ENCODE peak calls at places on chromosome 10, in five cellular contexts. H is A172, C is brain pericyte, M is AG09309, S is neural progenitor cell. Q is an unnamed sample.

GRCh38 chr10:88505680-88506215 is 77.4 kb downstream of the RNLS start:
- DNase-seq in S (no peak), H (no peak), C (no peak), M (no peak), Q (peak)

GRCh38 chr10:86385806-86386205 is 19.2 kb upstream of the GRID1 start:
- DNase-seq in H (no peak), S (no peak), M (no peak), C (no peak), Q (no peak)

GRCh38 chr10:106175760-106176377 is 988.6 kb downstream of the SORCS1 start:
- DNase-seq in C (no peak), H (peak), S (no peak), M (no peak), Q (no peak)

GRCh38 chr10:71040890-71041590 is 152.7 kb upstream of the PCBD1 start:
- DNase-seq in C (no peak), M (no peak), S (no peak), H (no peak), Q (no peak)

GRCh38 chr10:32929634-32930033 is 28.4 kb downstream of the ITGB1 start:
- DNase-seq in H (no peak), S (no peak), M (no peak), C (no peak), Q (no peak)

GRCh38 chr10:113978802-113979201 is 64.9 kb upstream of the ADRB1 start:
- DNase-seq in C (no peak), H (no peak), S (no peak), M (no peak), Q (no peak)

GRCh38 chr10:83952273-83952672 is 187.0 kb upstream of the GHITM start:
- DNase-seq in C (no peak), M (no peak), S (no peak), H (no peak), Q (no peak)

GRCh38 chr10:33234779-33235178 is 99.7 kb downstream of the NRP1 start:
- DNase-seq in S (no peak), M (no peak), C (no peak), H (no peak), Q (no peak)

GRCh38 chr10:101244321-101245050 is 15.2 kb upstream of the LBX1 start:
- DNase-seq in C (no peak), M (no peak), H (peak), S (no peak), Q (no peak)

GRCh38 chr10:19164461-19164860 is 115.9 kb downstream of the MALRD1 start:
- DNase-seq in C (no peak), M (no peak), S (no peak), H (no peak), Q (no peak)

GRCh38 chr10:97178074-97178473 is 7.7 kb downstream of the SLIT1 start:
- DNase-seq in H (no peak), S (no peak), C (no peak), M (no peak), Q (no peak)

GRCh38 chr10:100510533-100511308 is 8.9 kb downstream of the SEC31B start:
- DNase-seq in C (no peak), H (no peak), S (no peak), M (no peak), Q (no peak)

GRCh38 chr10:79044846-79045245 is 23.9 kb upstream of the ZMIZ1 start:
- DNase-seq in C (no peak), M (no peak), H (no peak), S (no peak), Q (peak)

GRCh38 chr10:103666751-103667150 is 173.2 kb downstream of the NEURL1 start:
- DNase-seq in H (no peak), S (no peak), M (no peak), C (no peak), Q (no peak)

GRCh38 chr10:107687702-107688101 is 523.2 kb upstream of the SORCS1 start:
- DNase-seq in C (no peak), H (no peak), S (no peak), M (no peak), Q (no peak)

GRCh38 chr10:102395677-102396197 is at the start of gene NFKB2:
- DNase-seq in M (no peak), H (peak), S (no peak), C (peak), Q (no peak)

GRCh38 chr10:45547966-45548513 is 124.5 kb downstream of the ZFAND4 start:
- DNase-seq in C (no peak), H (no peak), S (no peak), M (no peak), Q (peak)

GRCh38 chr10:86954681-86955500 is 2.5 kb downstream of the MMRN2 start:
- DNase-seq in C (no peak), M (no peak), S (no peak), H (no peak), Q (peak)

GRCh38 chr10:32171213-32171612 is 115.0 kb upstream of the KIF5B start:
- DNase-seq in H (no peak), M (no peak), S (no peak), C (no peak), Q (no peak)

GRCh38 chr10:27663611-27664010 is 82.0 kb downstream of the MKX start:
- DNase-seq in S (no peak), C (no peak), H (no peak), M (no peak), Q (no peak)

GRCh38 chr10:15121707-15122106 is 24.6 kb downstream of the RPP38 start:
- DNase-seq in S (no peak), H (peak), C (no peak), M (no peak), Q (no peak)

GRCh38 chr10:98235876-98236275 is 32.1 kb downstream of the LOXL4 start:
- DNase-seq in C (no peak), H (no peak), M (no peak), S (no peak), Q (no peak)

GRCh38 chr10:77989081-77989724 is 40.1 kb downstream of the POLR3A start:
- DNase-seq in C (no peak), M (no peak), H (no peak), S (no peak), Q (no peak)

GRCh38 chr10:107031981-107032699 is 132.4 kb downstream of the SORCS1 start:
- DNase-seq in C (no peak), M (no peak), H (peak), S (no peak), Q (no peak)

GRCh38 chr10:90745565-90745964 is 112.3 kb downstream of the HTR7 start:
- DNase-seq in M (no peak), C (no peak), H (no peak), S (no peak), Q (no peak)

GRCh38 chr10:3661271-3661670 is 123.7 kb downstream of the KLF6 start:
- DNase-seq in C (no peak), M (no peak), H (no peak), S (no peak), Q (no peak)

GRCh38 chr10:16545126-16545736 is 23.6 kb upstream of the C1QL3 start:
- DNase-seq in H (peak), S (peak), C (no peak), M (peak), Q (peak)

GRCh38 chr10:97542169-97543024 is 30.2 kb upstream of the ANKRD2 start:
- DNase-seq in M (peak), C (peak), H (peak), S (peak), Q (peak)

GRCh38 chr10:102435529-102436233 is 3.3 kb upstream of the CUEDC2 start:
- DNase-seq in M (no peak), C (no peak), H (no peak), S (no peak), Q (peak)

GRCh38 chr10:93148476-93148875 is 74.8 kb downstream of the CYP26A1 start:
- DNase-seq in H (no peak), S (no peak), C (no peak), M (no peak), Q (no peak)

GRCh38 chr10:38047666-38048065 is 37.2 kb downstream of the ZNF33A start:
- DNase-seq in M (peak), C (no peak), H (peak), S (no peak), Q (no peak)

GRCh38 chr10:13099144-13099665 is 758 bp upstream of the OPTN start:
- DNase-seq in M (no peak), S (peak), C (no peak), H (peak), Q (peak)

GRCh38 chr10:93250010-93250409 is 176.3 kb downstream of the CYP26A1 start:
- DNase-seq in M (no peak), C (no peak), H (no peak), S (no peak), Q (no peak)

Q was measured in H7.